ENCODE peak calls at places on chromosome 19, in nine cellular contexts. E is K562, S is transverse colon, Y is stomach, Z is endothelial cell of umbilical vein, C is H1, P is HepG2, R is HCT116, G is sigmoid colon. I is an unnamed sample.

GRCh38 chr19:41224632-41225031 is 5.6 kb downstream of the AXL start:
- DNase-seq in E (no peak), S (no peak), Y (no peak), Z (no peak), C (no peak), P (no peak), R (no peak), G (no peak), I (no peak)

GRCh38 chr19:31591258-31591657 is 242.0 kb upstream of the TSHZ3 start:
- DNase-seq in E (no peak), S (no peak), Y (no peak), Z (no peak), C (no peak), P (no peak), R (no peak), G (no peak), I (no peak)

GRCh38 chr19:43901395-43902390 is 33.4 kb downstream of the ZNF45 start:
- DNase-seq in E (peak), S (peak), Y (peak), Z (peak), C (peak), P (peak), R (no peak), G (peak), I (peak)

GRCh38 chr19:53977991-53978731 is 13.3 kb upstream of the CACNG6 start:
- DNase-seq in E (peak), S (no peak), Y (no peak), Z (peak), C (peak), P (no peak), R (peak), G (no peak), I (no peak)

GRCh38 chr19:6925801-6926751 is 38.7 kb downstream of the ADGRE1 start:
- DNase-seq in E (no peak), S (no peak), Y (no peak), Z (no peak), C (no peak), P (no peak), R (no peak), G (no peak), I (peak)

GRCh38 chr19:14089412-14089661 is 1.2 kb downstream of the SAMD1 start:
- DNase-seq in E (no peak), S (no peak), Y (no peak), Z (peak), C (no peak), P (no peak), R (no peak), G (no peak), I (no peak)

GRCh38 chr19:9309974-9310446 is 372 bp upstream of the ZNF699 start:
- DNase-seq in E (peak), S (peak), Y (peak), Z (no peak), C (peak), P (no peak), R (peak), G (peak), I (peak)

GRCh38 chr19:28044477-28044876 is 1168.5 kb downstream of the UQCRFS1 start:
- DNase-seq in E (no peak), S (no peak), Y (no peak), Z (no peak), C (no peak), P (no peak), R (no peak), G (no peak), I (no peak)

GRCh38 chr19:57560049-57560491 is 407 bp upstream of the ZNF550 start:
- DNase-seq in E (no peak), S (no peak), Y (no peak), Z (no peak), C (no peak), P (no peak), R (no peak), G (no peak), I (no peak)

GRCh38 chr19:4575978-4576933 is 16.8 kb upstream of the SEMA6B start:
- DNase-seq in E (peak), S (peak), Y (peak), Z (peak), C (peak), P (peak), R (no peak), G (peak), I (peak)

GRCh38 chr19:1027020-1027952 is 878 bp downstream of the CNN2 start:
- DNase-seq in E (peak), S (no peak), Y (no peak), Z (peak), C (no peak), P (no peak), R (no peak), G (no peak), I (no peak)

GRCh38 chr19:44847144-44848035 is 1.3 kb downstream of the NECTIN2 start:
- DNase-seq in E (peak), S (peak), Y (peak), Z (peak), C (peak), P (peak), R (peak), G (peak), I (no peak)

GRCh38 chr19:48696353-48697010 is 711 bp downstream of the FUT2 start:
- DNase-seq in E (no peak), S (peak), Y (peak), Z (no peak), C (peak), P (no peak), R (no peak), G (no peak), I (no peak)

GRCh38 chr19:55384576-55385235 is 614 bp upstream of the TMEM238 start:
- DNase-seq in E (peak), S (peak), Y (no peak), Z (no peak), C (peak), P (no peak), R (no peak), G (no peak), I (no peak)

GRCh38 chr19:29694669-29695627 is 20.1 kb downstream of the C19orf12 start:
- DNase-seq in E (peak), S (peak), Y (peak), Z (peak), C (peak), P (peak), R (no peak), G (peak), I (peak)

GRCh38 chr19:17687857-17688784 is at the start of gene UNC13A:
- DNase-seq in E (peak), S (peak), Y (peak), Z (no peak), C (peak), P (no peak), R (no peak), G (no peak), I (peak)

GRCh38 chr19:28307460-28307859 is 905.5 kb downstream of the UQCRFS1 start:
- DNase-seq in E (no peak), S (no peak), Y (no peak), Z (no peak), C (no peak), P (no peak), R (no peak), G (no peak), I (no peak)

GRCh38 chr19:1466461-1467227 is 12.4 kb downstream of the C19orf25 start:
- DNase-seq in E (no peak), S (no peak), Y (no peak), Z (no peak), C (peak), P (no peak), R (no peak), G (no peak), I (no peak)

GRCh38 chr19:13207237-13208130 is 57.3 kb downstream of the IER2 start:
- DNase-seq in E (no peak), S (no peak), Y (no peak), Z (no peak), C (peak), P (no peak), R (no peak), G (peak), I (peak)

GRCh38 chr19:44718441-44719261 is 19.7 kb downstream of the CEACAM16 start:
- DNase-seq in E (no peak), S (peak), Y (peak), Z (peak), C (peak), P (peak), R (no peak), G (peak), I (no peak)

GRCh38 chr19:41194157-41194552 is 1.1 kb downstream of the CYP2S1 start:
- DNase-seq in E (no peak), S (no peak), Y (no peak), Z (no peak), C (no peak), P (no peak), R (no peak), G (no peak), I (no peak)

GRCh38 chr19:532578-533484 is 1.3 kb downstream of the CDC34 start:
- DNase-seq in E (peak), S (peak), Y (peak), Z (peak), C (peak), P (peak), R (peak), G (peak), I (no peak)

GRCh38 chr19:39913682-39914333 is 20.6 kb downstream of the FCGBP start:
- DNase-seq in E (no peak), S (peak), Y (peak), Z (no peak), C (no peak), P (no peak), R (no peak), G (no peak), I (no peak)

GRCh38 chr19:51339313-51339686 is 2.6 kb downstream of the VSIG10L start:
- DNase-seq in E (no peak), S (no peak), Y (no peak), Z (no peak), C (no peak), P (no peak), R (no peak), G (no peak), I (no peak)

GRCh38 chr19:51337861-51338562 is 3.9 kb downstream of the VSIG10L start:
- DNase-seq in E (no peak), S (no peak), Y (no peak), Z (no peak), C (no peak), P (no peak), R (no peak), G (no peak), I (no peak)

GRCh38 chr19:51338563-51339312 is 3.2 kb downstream of the VSIG10L start:
- DNase-seq in E (peak), S (peak), Y (peak), Z (peak), C (peak), P (peak), R (peak), G (peak), I (peak)

GRCh38 chr19:51341066-51341465 is 873 bp downstream of the VSIG10L start:
- DNase-seq in E (no peak), S (no peak), Y (no peak), Z (no peak), C (no peak), P (no peak), R (no peak), G (no peak), I (no peak)

DNA sequence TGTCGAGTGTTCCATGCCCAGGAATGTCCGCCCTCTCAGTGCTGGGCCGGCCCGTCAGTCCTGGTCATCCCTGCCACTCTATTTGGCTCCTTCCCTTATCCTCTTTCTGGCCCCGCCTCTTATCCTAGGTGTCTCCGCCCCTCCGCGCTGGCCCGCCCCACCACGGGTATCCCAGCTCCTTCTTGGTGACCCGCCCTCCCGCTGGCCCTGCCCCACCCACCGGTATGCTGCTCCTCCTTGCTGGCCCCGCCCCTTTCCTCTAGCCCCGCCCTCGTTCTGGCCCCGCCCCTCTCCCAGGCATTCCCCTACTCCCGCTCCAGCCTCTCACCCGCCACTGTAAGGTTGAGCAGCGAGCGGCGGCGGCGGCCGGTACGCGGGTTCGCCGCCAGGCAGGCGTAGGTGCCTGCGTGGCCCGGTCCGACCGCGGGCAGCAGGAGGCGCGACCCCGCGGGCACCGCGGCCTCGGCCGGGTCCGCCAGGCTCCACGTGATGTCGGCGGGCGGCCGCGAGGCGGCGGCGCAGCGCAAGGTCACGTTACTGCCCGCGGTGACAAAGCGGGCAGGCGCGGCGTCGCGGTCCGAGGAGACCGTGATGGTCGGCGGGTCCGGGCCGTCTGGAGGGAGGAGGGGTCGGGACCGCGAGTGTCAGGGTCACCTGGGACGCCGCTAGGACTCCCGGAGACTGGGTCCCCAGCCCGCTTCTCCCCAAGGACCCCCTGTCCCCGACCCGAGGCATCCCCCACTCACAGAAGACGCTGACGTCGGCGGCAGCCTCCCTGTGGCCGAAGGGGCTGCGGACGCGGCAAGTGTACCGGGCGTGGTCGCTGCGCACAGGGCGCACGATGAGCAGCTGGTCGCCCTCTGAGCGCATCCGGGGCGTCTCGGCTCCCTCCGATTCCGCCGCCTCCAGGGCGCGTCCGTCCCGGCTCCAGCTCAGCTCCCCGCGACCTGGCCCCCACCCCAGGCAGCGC is 2.0 kb downstream of the VSIG10L start:
- DNase-seq in E (peak), S (peak), Y (peak), Z (peak), C (peak), P (peak), R (peak), G (peak), I (peak)
- TF ChIP-seq POLR2A in E (peak), S (no peak), Y (no peak), Z (no peak), C (peak), P (peak), R (peak), G (no peak), I (peak)

DNA sequence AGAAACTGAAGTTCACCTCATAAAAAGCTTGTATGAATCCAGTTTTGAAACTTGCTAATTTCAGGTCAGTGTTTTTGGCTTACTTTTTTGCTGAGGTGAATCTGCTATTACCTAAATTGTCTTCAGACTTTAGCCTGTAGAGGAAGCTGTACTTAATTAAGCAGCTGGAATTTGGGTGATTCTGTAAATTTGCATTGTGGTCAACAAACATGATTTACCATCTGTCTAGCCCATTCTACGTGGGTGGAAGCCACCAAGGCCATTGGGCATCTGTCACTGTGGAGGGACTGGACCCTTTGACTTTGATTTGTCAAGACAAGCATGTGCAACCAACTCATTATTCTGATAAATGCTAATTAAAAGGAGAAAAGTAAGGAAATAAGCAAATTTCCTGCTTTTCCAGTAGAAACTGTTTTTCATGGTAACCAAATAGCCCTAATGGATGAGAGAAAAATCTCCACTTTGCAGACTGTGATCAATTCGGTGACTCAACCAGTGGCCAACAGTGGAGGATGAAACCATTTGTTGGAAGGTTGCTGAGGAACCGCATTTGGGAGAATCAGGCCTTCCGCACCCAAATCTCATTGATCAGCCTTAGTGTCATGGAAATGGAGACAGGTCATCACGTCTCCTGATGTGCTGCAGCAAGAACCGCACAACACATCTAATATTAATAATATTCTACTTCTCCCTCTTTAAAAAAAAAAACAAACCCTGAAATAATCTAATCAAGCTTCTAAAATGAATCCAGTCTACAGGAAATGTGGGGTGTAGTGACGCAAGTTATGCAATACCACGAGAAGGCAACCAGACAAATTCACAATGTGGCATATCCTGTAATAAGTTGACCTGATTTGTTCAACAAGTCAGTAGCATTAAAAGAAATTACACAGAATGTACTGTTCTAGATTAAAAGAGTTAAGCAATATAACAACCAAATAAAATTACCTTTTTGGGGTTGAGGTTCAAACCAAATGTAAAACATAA is 54.3 kb downstream of the GARRE1 start:
- DNase-seq in E (no peak), S (no peak), Y (no peak), Z (no peak), C (no peak), P (no peak), R (no peak), G (peak), I (no peak)
- TF ChIP-seq POLR2AphosphoS5 in E (no peak), S (no peak), Y (no peak), Z (no peak), C (no peak), P (no peak), R (no peak), G (no peak), I (no peak)

DNA sequence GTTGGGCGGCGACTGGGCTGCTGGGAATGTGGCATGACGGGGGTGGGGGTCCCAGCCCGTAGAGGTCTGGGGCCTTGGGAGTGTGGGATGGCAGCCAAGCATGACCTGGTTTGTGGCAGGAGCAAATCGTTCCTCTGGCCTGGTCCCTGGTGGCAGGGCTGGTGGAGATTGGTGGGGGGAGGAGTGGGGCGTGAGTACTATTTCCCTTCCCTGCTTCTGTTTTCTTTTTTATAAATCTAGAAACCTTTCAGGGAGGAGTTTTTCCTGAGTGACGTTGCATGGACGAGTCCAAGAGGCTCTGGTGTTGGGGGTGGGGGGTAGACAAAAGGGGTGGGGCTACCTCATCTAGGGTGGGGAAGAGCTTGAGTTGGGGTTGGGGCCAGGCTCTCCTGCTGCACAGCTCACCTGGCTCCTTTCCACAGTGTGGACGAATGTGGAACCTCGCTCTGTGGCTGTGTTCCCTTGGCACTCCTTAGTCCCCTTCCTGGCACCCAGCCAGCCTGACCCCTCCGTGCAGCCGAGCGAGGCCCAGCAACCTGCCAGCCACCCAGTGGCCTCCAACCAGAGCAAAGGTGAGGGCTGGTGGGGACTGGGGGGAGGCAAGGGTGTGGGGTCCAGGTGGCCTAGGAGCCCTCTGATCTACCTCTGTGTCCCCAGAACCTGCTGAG is 15.4 kb upstream of the PRR19 start:
- DNase-seq in E (peak), S (no peak), Y (peak), Z (peak), C (no peak), P (no peak), R (no peak), G (peak), I (no peak)
- TF ChIP-seq POLR2A in E (no peak), S (no peak), Y (no peak), Z (no peak), C (no peak), P (no peak), R (no peak), G (no peak), I (no peak)

GRCh38 chr19:38691938-38692457 is 44.5 kb downstream of the ACTN4 start:
- DNase-seq in E (no peak), S (peak), Y (no peak), Z (no peak), C (no peak), P (no peak), R (peak), G (peak), I (no peak)
- TF ChIP-seq POLR2AphosphoS5 in E (no peak), S (peak), Y (peak), Z (no peak), C (no peak), P (no peak), R (peak), G (peak), I (no peak)

GRCh38 chr19:45886427-45887310 is 728 bp upstream of the IRF2BP1 start:
- DNase-seq in E (peak), S (peak), Y (peak), Z (peak), C (peak), P (peak), R (peak), G (peak), I (peak)
- TF ChIP-seq POLR2A in E (peak), S (peak), Y (no peak), Z (peak), C (peak), P (no peak), R (no peak), G (peak), I (peak)

GRCh38 chr19:51750381-51751124 is 1.1 kb downstream of the FPR1 start:
- DNase-seq in E (no peak), S (no peak), Y (no peak), Z (no peak), C (no peak), P (no peak), R (no peak), G (no peak), I (no peak)

GRCh38 chr19:51749979-51750378 is 1.7 kb downstream of the FPR1 start:
- DNase-seq in E (no peak), S (no peak), Y (no peak), Z (no peak), C (no peak), P (no peak), R (no peak), G (no peak), I (no peak)

GRCh38 chr19:51754106-51754505 is 2.4 kb upstream of the FPR1 start:
- DNase-seq in E (no peak), S (no peak), Y (no peak), Z (no peak), C (no peak), P (no peak), R (no peak), G (no peak), I (no peak)

GRCh38 chr19:51754770-51755169 is 3.1 kb upstream of the FPR1 start:
- DNase-seq in E (no peak), S (no peak), Y (no peak), Z (no peak), C (no peak), P (no peak), R (no peak), G (no peak), I (no peak)

DNA sequence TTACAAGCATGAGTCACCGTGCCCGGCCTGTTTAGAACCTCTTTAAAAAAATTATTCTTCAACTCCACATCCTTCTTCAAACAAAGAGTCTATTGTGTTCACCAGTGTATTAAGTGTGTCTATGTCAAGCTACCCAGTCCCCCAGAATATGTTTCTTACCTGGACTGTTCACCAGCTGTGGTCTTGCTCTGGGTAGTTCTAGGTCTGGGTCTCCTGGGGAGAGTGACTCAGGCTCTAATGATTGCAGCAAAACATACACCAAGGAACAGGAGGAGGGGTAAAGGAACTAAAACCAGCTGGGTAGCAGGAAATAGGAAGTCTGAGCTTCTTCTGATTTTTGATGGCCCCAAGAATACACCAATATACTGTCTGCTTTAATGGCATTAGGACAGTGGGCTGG is at the start of gene FPR1:
- DNase-seq in E (no peak), S (no peak), Y (no peak), Z (no peak), C (no peak), P (no peak), R (peak), G (no peak), I (no peak)
- TF ChIP-seq POLR2AphosphoS5 in E (no peak), S (no peak), Y (no peak), Z (no peak), C (no peak), P (no peak), R (no peak), G (peak), I (no peak)

I was measured in GM12892.